ENCODE peak calls at places on chromosomes 16 and 17, in four cellular contexts. Y is cardiac fibroblast, A is psoas muscle, N is astrocyte of the spinal cord. Q is an unnamed sample.

GRCh38 chr16:12332553-12332952 is 356.0 kb downstream of the SNX29 start:
- DNase-seq in Y (no peak), A (no peak), N (no peak), Q (no peak)

GRCh38 chr16:12201863-12202262 is 225.3 kb downstream of the SNX29 start:
- DNase-seq in Y (no peak), A (no peak), N (no peak), Q (no peak)

GRCh38 chr17:50550661-50551432 is 3.9 kb downstream of the SPATA20 start:
- DNase-seq in Y (peak), A (peak), N (peak), Q (peak)

GRCh38 chr17:44084131-44084538 is 13.6 kb downstream of the G6PC3 start:
- DNase-seq in Y (no peak), A (no peak), N (no peak), Q (no peak)

GRCh38 chr16:363110-364090 is 6.9 kb downstream of the MRPL28 start:
- DNase-seq in Y (no peak), A (peak), N (no peak), Q (no peak)

GRCh38 chr16:79632289-79632688 is 31.8 kb upstream of the MAF start:
- DNase-seq in Y (no peak), A (no peak), N (no peak), Q (no peak)

GRCh38 chr17:74527756-74528155 is 3.5 kb downstream of the CD300LB start:
- DNase-seq in Y (no peak), A (no peak), N (no peak), Q (no peak)

GRCh38 chr16:9033125-9033830 is 58.2 kb upstream of the HAPSTR1 start:
- DNase-seq in Y (peak), A (no peak), N (peak), Q (no peak)

GRCh38 chr16:89860747-89861304 is 12.6 kb upstream of the TCF25 start:
- DNase-seq in Y (peak), A (peak), N (peak), Q (no peak)

GRCh38 chr16:6165330-6165984 is 1067.9 kb upstream of the EEF2KMT start:
- DNase-seq in Y (no peak), A (no peak), N (peak), Q (peak)

GRCh38 chr17:65656390-65657250 is 95.2 kb upstream of the AXIN2 start:
- DNase-seq in Y (no peak), A (no peak), N (no peak), Q (no peak)

GRCh38 chr17:33039874-33040273 is 48.2 kb downstream of the SPACA3 start:
- DNase-seq in Y (peak), A (no peak), N (no peak), Q (no peak)

GRCh38 chr17:33940769-33941168 is 314.3 kb upstream of the CCL2 start:
- DNase-seq in Y (no peak), A (no peak), N (no peak), Q (no peak)

GRCh38 chr16:70563571-70563970 is 40.0 kb downstream of the SF3B3 start:
- DNase-seq in Y (peak), A (no peak), N (no peak), Q (no peak)

GRCh38 chr16:88561485-88562369 is 8.5 kb upstream of the ZC3H18 start:
- DNase-seq in Y (peak), A (peak), N (peak), Q (peak)

GRCh38 chr16:86924537-86924936 is 346.2 kb downstream of the FOXL1 start:
- DNase-seq in Y (peak), A (no peak), N (peak), Q (peak)

GRCh38 chr16:2273484-2273883 is 5.6 kb upstream of the RNPS1 start:
- DNase-seq in Y (no peak), A (no peak), N (no peak), Q (no peak)

GRCh38 chr16:88856122-88856827 is 472 bp downstream of the GALNS start:
- DNase-seq in Y (no peak), A (peak), N (no peak), Q (no peak)

GRCh38 chr17:36972186-36972686 is 23.5 kb downstream of the AATF start:
- DNase-seq in Y (no peak), A (no peak), N (no peak), Q (no peak)

GRCh38 chr17:17502741-17503565 is 6.8 kb upstream of the RASD1 start:
- DNase-seq in Y (no peak), A (peak), N (no peak), Q (no peak)

GRCh38 chr16:14562691-14563491 is 67.2 kb downstream of the PARN start:
- DNase-seq in Y (peak), A (peak), N (no peak), Q (no peak)

GRCh38 chr16:60432472-60432871 is 1603.8 kb downstream of the CDH8 start:
- DNase-seq in Y (no peak), A (no peak), N (no peak), Q (no peak)

GRCh38 chr17:69048634-69049033 is 12.1 kb downstream of the ABCA9 start:
- DNase-seq in Y (no peak), A (no peak), N (no peak), Q (no peak)

DNA sequence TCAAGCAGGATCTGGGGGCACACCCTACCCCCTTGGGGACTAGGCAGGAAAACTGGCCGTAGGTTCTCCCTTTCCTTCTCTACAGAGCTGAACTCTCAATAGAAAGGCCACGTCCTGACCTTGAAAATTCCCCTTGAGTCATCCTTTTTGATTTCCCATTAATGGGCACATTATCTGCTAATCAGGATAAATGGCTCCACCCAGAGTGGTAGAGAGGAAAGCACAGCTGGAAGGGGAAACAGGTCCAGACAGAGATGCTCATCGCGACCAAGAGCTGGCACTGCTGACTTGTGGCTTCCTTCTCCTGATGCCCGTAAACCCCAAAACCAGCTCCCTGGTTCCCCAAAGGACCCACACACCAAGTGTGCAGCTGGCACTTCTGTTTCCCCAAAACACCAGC is 206.5 kb upstream of the CDH5 start:
- DNase-seq in Y (peak), A (no peak), N (no peak), Q (no peak)
- TF ChIP-seq CTCF in Y (no peak), A (no peak), N (no peak), Q (no peak)

DNA sequence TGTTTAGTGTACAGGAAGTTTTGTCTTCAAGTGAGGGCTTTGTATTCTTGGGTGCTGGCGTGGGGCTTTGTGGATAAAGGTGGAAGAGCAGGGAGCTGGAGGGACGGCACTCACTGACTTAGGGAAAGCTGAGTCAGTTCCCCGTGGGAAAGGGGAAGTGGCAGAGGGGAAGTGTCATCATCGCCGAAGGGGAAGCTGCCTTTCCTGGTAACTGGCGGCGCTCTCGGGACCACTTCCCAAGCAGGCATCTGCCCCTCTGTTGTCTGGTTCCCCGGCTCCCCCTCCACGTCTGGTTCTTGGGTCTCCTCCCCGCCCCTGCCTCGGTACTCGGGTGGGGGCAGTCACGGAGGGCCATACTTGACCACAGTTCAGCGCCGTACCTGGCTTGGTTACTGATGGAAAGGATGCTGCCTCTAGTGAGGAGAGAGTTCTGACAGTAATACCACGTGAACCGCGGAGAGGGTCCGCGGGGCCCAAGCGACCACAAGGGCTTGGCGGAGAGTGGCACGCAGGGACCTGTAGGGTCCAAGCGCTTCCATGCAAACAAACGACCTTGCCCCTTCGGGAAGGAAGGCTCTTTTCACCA is 9.0 kb downstream of the KDM6B start:
- DNase-seq in Y (peak), A (peak), N (no peak), Q (no peak)
- TF ChIP-seq CTCF in Y (no peak), A (no peak), N (no peak), Q (no peak)

GRCh38 chr16:23072769-23073549 is 76.3 kb downstream of the USP31 start:
- DNase-seq in Y (no peak), A (no peak), N (peak), Q (peak)
- TF ChIP-seq CTCF in Y (no peak), A (no peak), N (no peak), Q (no peak)

DNA sequence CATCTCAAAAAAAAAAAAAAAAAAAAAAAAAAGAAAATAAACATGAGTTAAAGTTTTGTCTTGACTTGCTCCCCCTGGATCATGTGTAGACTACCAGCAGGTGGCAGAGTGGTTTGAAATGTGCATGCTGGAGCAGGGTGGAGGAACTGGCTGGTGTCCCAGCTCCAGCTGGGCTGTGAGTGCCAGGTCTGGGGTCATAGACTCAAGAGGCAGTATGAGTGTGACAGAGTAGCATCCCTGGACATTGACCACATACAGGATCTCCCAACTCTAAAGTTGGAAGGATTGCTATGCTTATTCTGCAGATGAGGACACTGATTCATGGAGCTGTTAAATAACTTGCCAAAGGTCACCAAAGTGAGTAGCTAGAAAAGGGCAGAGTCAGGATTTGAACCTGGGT is 198.0 kb upstream of the MPHOSPH6 start:
- DNase-seq in Y (peak), A (no peak), N (no peak), Q (no peak)
- TF ChIP-seq CTCF in Y (peak), A (peak), N (peak), Q (peak)